ENCODE peak calls at places on chromosomes 12 and 14, in four cellular contexts. A is fibroblast of the conjunctiva; O is T follicular helper cell; W is activated CD4-positive, alpha-beta T cell treated with anti-CD3 and anti-CD28 coated beads, Interleukin-2, amount 10 ng/mL, durations not matched to agents 7 days and 5 days. X is an unnamed sample.

GRCh38 chr14:32697704-32698103 is 241.0 kb upstream of the NPAS3 start:
- DNase-seq in W (no peak), O (no peak), A (no peak), X (no peak)

GRCh38 chr12:131223791-131224567 is 270.3 kb downstream of the ADGRD1 start:
- DNase-seq in O (no peak), W (no peak), A (no peak), X (no peak)

GRCh38 chr12:46675736-46676135 is 150.1 kb downstream of the SLC38A4 start:
- DNase-seq in A (peak), O (no peak), W (no peak), X (no peak)

GRCh38 chr14:80080601-80081000 is 130.7 kb downstream of the DIO2 start:
- DNase-seq in A (no peak), W (no peak), O (no peak), X (no peak)

GRCh38 chr12:39499296-39499695 is 56.4 kb upstream of the KIF21A start:
- DNase-seq in A (no peak), W (no peak), O (no peak), X (no peak)

GRCh38 chr14:44846232-44846824 is 115.4 kb downstream of the KLHL28 start:
- DNase-seq in W (peak), A (peak), O (no peak), X (no peak)

GRCh38 chr14:99467338-99468075 is 13.2 kb downstream of the SETD3 start:
- DNase-seq in A (no peak), O (no peak), W (no peak), X (no peak)

GRCh38 chr14:90105756-90106155 is 44.0 kb downstream of the KCNK13 start:
- DNase-seq in W (no peak), A (no peak), O (no peak), X (peak)

GRCh38 chr12:108757842-108758241 is 26.5 kb upstream of the CORO1C start:
- DNase-seq in W (no peak), A (no peak), O (no peak), X (no peak)

GRCh38 chr12:12705833-12706520 is 10.0 kb upstream of the GPR19 start:
- DNase-seq in O (peak), A (no peak), W (peak), X (no peak)

GRCh38 chr14:104953896-104954656 is 24.1 kb downstream of the AHNAK2 start:
- DNase-seq in O (no peak), W (no peak), A (no peak), X (peak)

GRCh38 chr12:96242597-96242996 is 48.4 kb downstream of the ELK3 start:
- DNase-seq in A (no peak), W (no peak), O (no peak), X (no peak)

GRCh38 chr12:93968928-93969327 is 179.4 kb upstream of the PLXNC1 start:
- DNase-seq in A (no peak), W (no peak), O (no peak), X (no peak)

GRCh38 chr12:112419269-112420133 is 754 bp downstream of the PTPN11 start:
- DNase-seq in A (peak), O (peak), W (peak), X (peak)

GRCh38 chr12:3950714-3951320 is 77.6 kb upstream of the PARP11 start:
- DNase-seq in A (no peak), W (peak), O (no peak), X (no peak)

GRCh38 chr14:44945264-44945663 is 16.5 kb downstream of the KLHL28 start:
- DNase-seq in A (peak), W (no peak), O (no peak), X (no peak)

GRCh38 chr12:76035045-76035444 is 3.5 kb upstream of the PHLDA1 start:
- DNase-seq in W (no peak), A (no peak), O (no peak), X (no peak)

GRCh38 chr14:50875359-50876090 is 3.7 kb downstream of the ABHD12B start:
- DNase-seq in W (peak), O (peak), A (no peak), X (no peak)

GRCh38 chr12:6285063-6285477 is 25.4 kb upstream of the PLEKHG6 start:
- DNase-seq in W (peak), A (peak), O (peak), X (no peak)

GRCh38 chr14:101810897-101811620 is 49.5 kb downstream of the PPP2R5C start:
- DNase-seq in W (no peak), A (no peak), O (no peak), X (no peak)

GRCh38 chr12:47870175-47870781 is 34.5 kb downstream of the VDR start:
- DNase-seq in O (no peak), A (peak), W (no peak), X (peak)

GRCh38 chr12:105352940-105353635 is 22.6 kb downstream of the C12orf75 start:
- DNase-seq in A (no peak), W (no peak), O (no peak), X (no peak)

GRCh38 chr14:93333631-93334095 is 827 bp upstream of the BTBD7 start:
- DNase-seq in O (no peak), A (no peak), W (no peak), X (no peak)

GRCh38 chr12:104969328-104969727 is 11.2 kb upstream of the SLC41A2 start:
- DNase-seq in A (no peak), O (no peak), W (no peak), X (no peak)

GRCh38 chr14:100107236-100107635 is 42.0 kb downstream of the EVL start:
- DNase-seq in W (no peak), A (no peak), O (no peak), X (no peak)

GRCh38 chr12:359091-359490 is 30.0 kb downstream of the KDM5A start:
- DNase-seq in A (no peak), W (no peak), O (no peak), X (no peak)

GRCh38 chr12:52407918-52408317 is 1.8 kb upstream of the KRT82 start:
- DNase-seq in A (no peak), W (no peak), O (no peak), X (no peak)

GRCh38 chr14:40362856-40363255 is 930.6 kb upstream of the FBXO33 start:
- DNase-seq in O (no peak), W (no peak), A (no peak), X (no peak)

GRCh38 chr14:23145794-23146422 is 26.9 kb upstream of the CEBPE start:
- DNase-seq in O (no peak), W (no peak), A (no peak), X (no peak)

GRCh38 chr12:16586350-16587109 is 19.4 kb downstream of the LMO3 start:
- DNase-seq in A (peak), W (no peak), O (no peak), X (no peak)

GRCh38 chr14:69268223-69268622 is 8.3 kb downstream of the GALNT16 start:
- DNase-seq in W (no peak), A (no peak), O (no peak), X (no peak)